ENCODE peak calls at places on chromosomes 1 and 21, in seven cellular contexts. K, Y, S, X, A, J and E are unnamed samples.

GRCh38 chr1:54583307-54583686 is 35.3 kb downstream of the ACOT11 start:
- DNase-seq in S (no peak), Y (no peak), A (no peak), J (no peak), K (no peak), X (no peak), E (no peak)

GRCh38 chr21:44994581-44995171 is 54.8 kb downstream of the SLX9 start:
- DNase-seq in K (no peak), A (no peak), Y (no peak), S (no peak), X (no peak), J (no peak), E (no peak)

GRCh38 chr21:17514124-17514481 is 1.3 kb downstream of the CXADR start:
- DNase-seq in X (no peak), Y (no peak), A (no peak), S (no peak), J (no peak), K (no peak), E (no peak)

GRCh38 chr1:1666526-1666925 is 7.7 kb upstream of the CDK11B start:
- DNase-seq in X (no peak), A (no peak), Y (no peak), K (no peak), S (no peak), J (no peak), E (no peak)

GRCh38 chr1:109443476-109443875 is 17.2 kb upstream of the PSMA5 start:
- DNase-seq in X (no peak), J (no peak), S (no peak), Y (no peak), A (no peak), K (no peak), E (no peak)

GRCh38 chr21:18716578-18717138 is 313.1 kb upstream of the TMPRSS15 start:
- DNase-seq in X (peak), K (no peak), J (no peak), S (no peak), Y (no peak), A (no peak), E (no peak)

GRCh38 chr1:93715529-93716126 is 34.0 kb upstream of the BCAR3 start:
- DNase-seq in A (no peak), X (no peak), Y (no peak), S (no peak), K (no peak), J (no peak), E (no peak)

GRCh38 chr1:152451254-152451653 is 37.2 kb upstream of the CRNN start:
- DNase-seq in S (no peak), X (no peak), K (no peak), Y (no peak), J (no peak), A (no peak), E (no peak)

GRCh38 chr1:8430476-8430875 is 112.6 kb downstream of the SLC45A1 start:
- DNase-seq in S (no peak), J (no peak), X (no peak), Y (no peak), K (peak), A (no peak), E (no peak)

GRCh38 chr1:32150847-32151246 is 28.6 kb upstream of the TXLNA start:
- DNase-seq in X (no peak), J (no peak), S (no peak), A (no peak), Y (no peak), K (no peak), E (no peak)